ENCODE peak calls at places on chromosomes 16 and 17, in seven cellular contexts. S is CD8-positive, alpha-beta memory T cell; Z is mesenchymal stem cell; Y is naive thymus-derived CD4-positive, alpha-beta T cell; F is CD8-positive, alpha-beta T cell; C is cardiac muscle cell; O is mesendoderm. N is an unnamed sample.

GRCh38 chr16:69513180-69513966 is 52.4 kb upstream of the NFAT5 start:
- DNase-seq in S (no peak), Z (no peak), Y (no peak), F (no peak), C (no peak), O (peak; percentile 47), N (no peak)

GRCh38 chr16:5918553-5919127 is 821.0 kb upstream of the EEF2KMT start:
- DNase-seq in S (no peak), Z (no peak), Y (no peak), F (no peak), C (no peak), O (peak; percentile 77), N (no peak)

GRCh38 chr17:39927928-39928867 is 666 bp downstream of the LRRC3C start:
- DNase-seq in S (no peak), Z (peak; percentile 37), Y (no peak), F (no peak), C (peak; percentile 45), O (peak; percentile 80), N (peak; percentile 71)

GRCh38 chr16:25148568-25149215 is 37.1 kb downstream of the LCMT1 start:
- DNase-seq in S (no peak), Z (no peak), Y (no peak), F (no peak), C (peak; percentile 22), O (peak; percentile 97), N (no peak)

GRCh38 chr16:56931253-56931768 is 631 bp upstream of the HERPUD1 start:
- DNase-seq in S (no peak), Z (no peak), Y (no peak), F (no peak), C (no peak), O (peak; percentile 51), N (no peak)

GRCh38 chr17:31369266-31369665 is 22.2 kb upstream of the RAB11FIP4 start:
- DNase-seq in S (no peak), Z (peak; percentile 36), Y (no peak), F (no peak), C (no peak), O (no peak), N (no peak)

GRCh38 chr17:15262291-15263205 is 2.6 kb downstream of the PMP22 start:
- DNase-seq in S (no peak), Z (peak; percentile 86), Y (no peak), F (no peak), C (peak; percentile 57), O (peak; percentile 82), N (peak; percentile 94)

GRCh38 chr17:37490638-37491614 is 1.2 kb downstream of the DUSP14 start:
- DNase-seq in S (peak; percentile 2), Z (peak; percentile 93), Y (no peak), F (no peak), C (peak; percentile 76), O (peak; percentile 92), N (peak; percentile 65)

GRCh38 chr17:17890773-17891759 is 54.3 kb upstream of the SREBF1 start:
- DNase-seq in S (peak; percentile 36), Z (peak; percentile 76), Y (peak; percentile 26), F (peak; percentile 30), C (peak; percentile 77), O (peak; percentile 89), N (no peak)

GRCh38 chr17:12627776-12628491 is 37.8 kb upstream of the MYOCD start:
- DNase-seq in S (no peak), Z (peak; percentile 89), Y (no peak), F (no peak), C (no peak), O (peak; percentile 82), N (no peak)

GRCh38 chr17:77696720-77697460 is 261.6 kb upstream of the TNRC6C start:
- DNase-seq in S (no peak), Z (no peak), Y (no peak), F (no peak), C (no peak), O (peak; percentile 57), N (no peak)

GRCh38 chr17:32445075-32445427 is 741 bp downstream of the PSMD11 start:
- DNase-seq in S (no peak), Z (peak; percentile 85), Y (no peak), F (peak; percentile 21), C (peak; percentile 50), O (peak; percentile 81), N (no peak)

GRCh38 chr17:61444831-61445230 is 7.4 kb upstream of the TBX4 start:
- DNase-seq in S (no peak), Z (peak; percentile 70), Y (no peak), F (no peak), C (no peak), O (no peak), N (no peak)

GRCh38 chr16:28162326-28162877 is 49.4 kb downstream of the XPO6 start:
- DNase-seq in S (no peak), Z (no peak), Y (no peak), F (no peak), C (no peak), O (no peak), N (no peak)

GRCh38 chr16:55470533-55471371 is 8.2 kb upstream of the MMP2 start:
- DNase-seq in S (no peak), Z (peak; percentile 32), Y (no peak), F (no peak), C (no peak), O (peak; percentile 83), N (peak; percentile 65)

GRCh38 chr16:56301391-56301850 is 110.1 kb downstream of the GNAO1 start:
- DNase-seq in S (no peak), Z (peak; percentile 16), Y (no peak), F (no peak), C (no peak), O (no peak), N (no peak)

GRCh38 chr17:18235743-18236256 is 10.4 kb downstream of the LLGL1 start:
- DNase-seq in S (no peak), Z (peak; percentile 45), Y (no peak), F (no peak), C (no peak), O (no peak), N (no peak)

GRCh38 chr16:71637398-71637797 is 11.4 kb downstream of the MARVELD3 start:
- DNase-seq in S (no peak), Z (peak; percentile 47), Y (no peak), F (no peak), C (peak; percentile 26), O (peak; percentile 97), N (no peak)
- H3K4me3 ChIP-seq in S (no peak overlapping the region), Z (no peak overlapping the region), Y (no peak overlapping the region), F (no peak overlapping the region), C (no peak overlapping the region), O (no peak overlapping the region), N (no peak overlapping the region)

DNA sequence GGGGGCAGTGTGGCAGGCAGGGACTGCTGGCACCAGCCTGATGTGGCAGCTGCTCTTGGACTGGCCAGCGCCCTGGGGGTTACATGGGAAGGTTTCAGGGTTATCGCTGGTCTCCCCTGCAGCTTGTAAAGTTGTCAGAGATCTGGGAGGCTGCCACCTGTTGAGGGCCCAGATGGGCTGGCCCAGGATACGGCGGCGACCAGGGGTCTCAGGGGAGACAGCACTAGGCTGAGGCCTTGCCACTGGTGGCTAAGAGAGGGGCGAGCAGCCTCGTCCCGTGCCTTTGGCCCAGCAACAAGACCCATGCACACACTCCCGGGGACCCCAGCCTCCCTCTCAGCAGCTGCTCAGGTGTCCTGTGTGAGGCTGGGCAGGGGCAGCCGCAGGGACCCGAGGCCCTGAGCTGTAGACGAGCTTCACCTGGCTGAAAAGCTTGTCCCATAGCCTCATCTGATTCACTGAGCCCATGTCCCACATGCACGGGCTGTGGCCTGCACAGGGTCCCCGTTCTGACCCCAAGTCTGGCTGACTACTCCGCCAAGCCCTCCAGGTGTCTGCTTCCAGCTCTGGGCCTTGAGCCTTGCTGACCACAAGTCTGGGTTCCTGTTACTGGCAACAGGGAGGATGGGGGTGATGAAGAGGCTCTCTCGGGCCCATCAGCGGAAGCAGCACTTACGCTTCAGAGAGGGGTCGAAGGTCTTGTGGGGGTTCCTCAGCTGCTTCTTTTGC is 6.2 kb downstream of the DUS1L start:
- DNase-seq in S (no peak), Z (no peak), Y (no peak), F (no peak), C (no peak), O (no peak), N (no peak)
- H3K4me1 ChIP-seq in S (peaks cover 10% of the 10 kb centered on the region), Z (peaks cover 17% of the 10 kb centered on the region), Y (peaks cover 13% of the 10 kb centered on the region), F (peaks cover 4% of the 10 kb centered on the region), C (no peaks in the 10 kb centered on the region), O (no peaks in the 10 kb centered on the region), N (no peaks in the 10 kb centered on the region)

GRCh38 chr17:81307636-81308035 is 12.5 kb upstream of the SLC38A10 start:
- DNase-seq in S (no peak), Z (no peak), Y (no peak), F (no peak), C (no peak), O (no peak), N (no peak)

GRCh38 chr17:81310963-81311550 is 15.9 kb upstream of the SLC38A10 start:
- DNase-seq in S (no peak), Z (no peak), Y (no peak), F (no peak), C (peak; percentile 50), O (no peak), N (no peak)

GRCh38 chr17:81308161-81308560 is 13.1 kb upstream of the SLC38A10 start:
- DNase-seq in S (no peak), Z (no peak), Y (no peak), F (no peak), C (no peak), O (no peak), N (no peak)

GRCh38 chr17:81309859-81310839 is 15.0 kb upstream of the SLC38A10 start:
- DNase-seq in S (no peak), Z (no peak), Y (no peak), F (no peak), C (no peak), O (peak; percentile 16), N (no peak)

DNA sequence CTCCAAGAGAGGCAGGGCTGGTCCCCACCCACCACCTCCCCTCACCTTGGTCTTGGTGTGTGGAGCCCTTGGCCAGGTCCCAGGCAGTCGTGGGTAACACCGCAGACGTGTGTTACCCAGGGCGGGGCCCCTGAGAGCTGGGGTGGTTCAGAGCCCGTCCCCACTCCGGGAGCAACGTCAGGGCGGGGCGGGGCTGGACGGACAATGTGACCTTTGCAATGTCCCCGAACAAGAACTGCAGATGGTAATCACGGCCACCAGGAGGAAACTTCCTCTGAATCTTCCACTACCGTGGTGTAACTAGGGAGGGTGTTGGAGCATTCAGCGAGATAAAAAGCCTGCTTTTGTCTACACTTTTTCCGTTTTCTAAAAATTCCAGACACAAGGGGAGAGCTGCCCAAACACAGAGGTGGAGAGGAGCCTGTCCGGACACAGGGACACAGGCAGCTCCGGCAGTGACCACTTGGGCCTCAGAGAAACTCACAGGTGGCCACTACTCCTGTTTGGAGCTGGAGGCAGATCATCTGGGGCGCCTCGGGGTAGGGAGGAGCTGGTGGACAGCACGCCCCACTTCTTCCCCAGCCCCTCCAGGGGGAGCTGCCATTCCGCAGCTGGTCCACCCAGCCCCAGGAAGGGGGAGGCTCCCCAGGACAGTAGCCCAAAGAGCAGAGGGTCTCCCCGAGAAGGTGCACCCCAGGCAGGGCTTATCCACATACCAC is 14.2 kb upstream of the SLC38A10 start:
- DNase-seq in S (no peak), Z (peak; percentile 84), Y (peak; percentile 37), F (peak; percentile 23), C (peak; percentile 79), O (peak; percentile 90), N (peak; percentile 92)
- H3K4me3 ChIP-seq in S (no peak overlapping the region), Z (peak overlapping the region; percentile 56), Y (no peak overlapping the region), F (no peak overlapping the region), C (no peak overlapping the region), O (no peak overlapping the region), N (no peak overlapping the region)

DNA sequence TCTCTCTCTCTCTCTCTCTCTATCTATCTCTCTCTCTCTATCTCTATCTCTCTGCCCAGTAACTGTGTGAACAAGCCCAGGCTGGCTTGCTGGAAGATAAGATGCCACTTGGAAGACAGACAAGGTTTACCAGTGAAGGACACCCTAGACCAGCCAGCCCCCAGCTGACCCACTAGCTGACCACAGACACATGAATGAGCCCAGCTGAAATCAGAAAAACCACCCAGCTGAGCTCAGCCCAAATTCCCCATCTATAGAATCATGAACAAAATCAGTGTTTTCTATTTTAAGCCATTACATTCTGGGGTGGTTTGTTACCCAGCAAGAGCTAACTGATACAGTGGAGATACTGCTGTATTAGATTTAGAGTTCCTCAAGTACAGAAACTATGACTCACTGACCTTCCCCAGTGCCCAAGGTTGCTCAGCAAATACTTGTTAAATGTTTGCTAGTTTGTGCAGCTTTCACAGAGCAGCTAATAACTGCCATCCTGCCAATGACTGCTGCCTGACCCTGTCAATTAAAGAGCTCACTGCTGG is 18.0 kb downstream of the EMP2 start:
- DNase-seq in S (no peak), Z (no peak), Y (no peak), F (no peak), C (no peak), O (no peak), N (no peak)
- H3K4me1 ChIP-seq in S (no peaks in the 10 kb centered on the region), Z (no peaks in the 10 kb centered on the region), Y (no peaks in the 10 kb centered on the region), F (no peaks in the 10 kb centered on the region), C (no peaks in the 10 kb centered on the region), O (no peaks in the 10 kb centered on the region), N (peaks cover 2% of the 10 kb centered on the region)